ENCODE peak calls at places on chromosomes 3 and 15, in six cellular contexts. One of them, this sample, is unnamed.

GRCh38 chr3:67064105-67064504 is 66.0 kb downstream of the KBTBD8 start:
- DNase-seq in HepG2: no peak
- DNase-seq in HCT116: no peak
- DNase-seq in GM12878: no peak
- DNase-seq in K562: no peak
- DNase-seq in SK-N-SH: no peak
- DNase-seq in this sample: no peak

GRCh38 chr3:62229908-62230307 is 143.4 kb downstream of the FEZF2 start:
- DNase-seq in SK-N-SH: peak; percentile 40
- DNase-seq in GM12878: no peak
- DNase-seq in HCT116: peak; percentile 10
- DNase-seq in K562: peak; percentile 16
- DNase-seq in HepG2: no peak
- DNase-seq in this sample: no peak

GRCh38 chr3:161208931-161209330 is 12.2 kb upstream of the NMD3 start:
- DNase-seq in HCT116: no peak
- DNase-seq in K562: no peak
- DNase-seq in SK-N-SH: no peak
- DNase-seq in GM12878: no peak
- DNase-seq in HepG2: no peak
- DNase-seq in this sample: no peak

GRCh38 chr3:179149239-179149887 is 1.2 kb downstream of the PIK3CA start:
- DNase-seq in HCT116: no peak
- DNase-seq in GM12878: peak; percentile 53
- DNase-seq in K562: no peak
- DNase-seq in SK-N-SH: no peak
- DNase-seq in HepG2: peak; percentile 14
- DNase-seq in this sample: no peak

GRCh38 chr15:89149501-89150101 is 61.3 kb downstream of the ABHD2 start:
- DNase-seq in GM12878: no peak
- DNase-seq in K562: no peak
- DNase-seq in HCT116: no peak
- DNase-seq in HepG2: no peak
- DNase-seq in SK-N-SH: no peak
- DNase-seq in this sample: no peak

GRCh38 chr15:101022306-101022705 is 103.1 kb downstream of the LRRK1 start:
- DNase-seq in HCT116: no peak
- DNase-seq in GM12878: no peak
- DNase-seq in K562: no peak
- DNase-seq in HepG2: no peak
- DNase-seq in SK-N-SH: no peak
- DNase-seq in this sample: no peak

GRCh38 chr15:96285306-96285705 is 45.2 kb upstream of the NR2F2 start:
- DNase-seq in K562: peak; percentile 28
- DNase-seq in HCT116: no peak
- DNase-seq in SK-N-SH: no peak
- DNase-seq in GM12878: no peak
- DNase-seq in HepG2: no peak
- DNase-seq in this sample: no peak

GRCh38 chr3:50673937-50674336 is 790 bp upstream of the DOCK3 start:
- DNase-seq in GM12878: no peak
- DNase-seq in K562: no peak
- DNase-seq in HCT116: no peak
- DNase-seq in HepG2: no peak
- DNase-seq in SK-N-SH: no peak
- DNase-seq in this sample: no peak

GRCh38 chr3:59101091-59101738 is 51.4 kb upstream of the CFAP20DC start:
- DNase-seq in SK-N-SH: peak; percentile 27
- DNase-seq in K562: no peak
- DNase-seq in HCT116: no peak
- DNase-seq in GM12878: no peak
- DNase-seq in HepG2: no peak
- DNase-seq in this sample: no peak

GRCh38 chr15:39704684-39705083 is 78.0 kb downstream of the FSIP1 start:
- DNase-seq in K562: peak; percentile 70
- DNase-seq in HepG2: no peak
- DNase-seq in HCT116: no peak
- DNase-seq in SK-N-SH: no peak
- DNase-seq in GM12878: no peak
- DNase-seq in this sample: no peak

GRCh38 chr3:5019411-5020261 is 40.4 kb downstream of the BHLHE40 start:
- DNase-seq in HCT116: no peak
- DNase-seq in SK-N-SH: no peak
- DNase-seq in HepG2: no peak
- DNase-seq in K562: peak; percentile 87
- DNase-seq in GM12878: no peak
- DNase-seq in this sample: no peak

GRCh38 chr3:5020262-5020722 is 41.1 kb downstream of the BHLHE40 start:
- DNase-seq in SK-N-SH: no peak
- DNase-seq in HCT116: no peak
- DNase-seq in K562: no peak
- DNase-seq in HepG2: no peak
- DNase-seq in GM12878: no peak
- DNase-seq in this sample: no peak

GRCh38 chr3:5015056-5015455 is 35.8 kb downstream of the BHLHE40 start:
- DNase-seq in SK-N-SH: no peak
- DNase-seq in GM12878: no peak
- DNase-seq in K562: no peak
- DNase-seq in HCT116: no peak
- DNase-seq in HepG2: no peak
- DNase-seq in this sample: no peak

GRCh38 chr3:5016218-5017161 is 37.3 kb downstream of the BHLHE40 start:
- DNase-seq in GM12878: no peak
- DNase-seq in HepG2: peak; percentile 86
- DNase-seq in SK-N-SH: no peak
- DNase-seq in HCT116: peak; percentile 72
- DNase-seq in K562: peak; percentile 90
- DNase-seq in this sample: no peak

GRCh38 chr3:5017953-5018531 is 38.8 kb downstream of the BHLHE40 start:
- DNase-seq in GM12878: no peak
- DNase-seq in SK-N-SH: no peak
- DNase-seq in HCT116: no peak
- DNase-seq in HepG2: no peak
- DNase-seq in K562: peak; percentile 54
- DNase-seq in this sample: no peak
- TF ChIP-seq SIN3A in GM12878: no peak
- TF ChIP-seq SIN3A in SK-N-SH: no peak
- TF ChIP-seq SIN3A in HCT116: no peak
- TF ChIP-seq SIN3A in HepG2: no peak
- TF ChIP-seq SIN3A in K562: no peak
- TF ChIP-seq SIN3A in this sample: no peak

DNA sequence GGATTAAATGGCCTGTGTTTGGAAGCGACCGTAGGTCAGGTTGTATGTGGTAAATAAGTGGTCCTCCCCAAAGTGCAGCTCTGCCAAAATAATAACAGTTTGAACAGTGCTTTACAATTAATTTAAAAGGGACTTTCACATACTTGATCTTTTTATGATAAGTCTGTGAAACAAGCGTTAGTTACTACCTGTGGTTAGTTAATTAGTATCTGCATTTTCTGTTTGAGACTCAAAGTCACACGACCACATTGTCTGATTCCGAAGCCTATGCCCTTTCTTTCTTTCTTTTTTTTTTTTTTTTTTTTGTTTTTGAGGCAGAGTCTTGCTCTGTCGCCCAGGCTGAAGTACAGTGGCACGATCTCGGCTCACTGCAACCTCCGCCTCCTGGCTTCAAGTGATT is 45.1 kb downstream of the ATG7 start:
- DNase-seq in SK-N-SH: no peak
- DNase-seq in HepG2: no peak
- DNase-seq in K562: no peak
- DNase-seq in HCT116: no peak
- DNase-seq in GM12878: no peak
- DNase-seq in this sample: no peak
- TF ChIP-seq REST in SK-N-SH: no peak
- TF ChIP-seq REST in HepG2: no peak
- TF ChIP-seq REST in K562: no peak
- TF ChIP-seq REST in HCT116: no peak
- TF ChIP-seq REST in GM12878: no peak
- TF ChIP-seq REST in this sample: no peak

DNA sequence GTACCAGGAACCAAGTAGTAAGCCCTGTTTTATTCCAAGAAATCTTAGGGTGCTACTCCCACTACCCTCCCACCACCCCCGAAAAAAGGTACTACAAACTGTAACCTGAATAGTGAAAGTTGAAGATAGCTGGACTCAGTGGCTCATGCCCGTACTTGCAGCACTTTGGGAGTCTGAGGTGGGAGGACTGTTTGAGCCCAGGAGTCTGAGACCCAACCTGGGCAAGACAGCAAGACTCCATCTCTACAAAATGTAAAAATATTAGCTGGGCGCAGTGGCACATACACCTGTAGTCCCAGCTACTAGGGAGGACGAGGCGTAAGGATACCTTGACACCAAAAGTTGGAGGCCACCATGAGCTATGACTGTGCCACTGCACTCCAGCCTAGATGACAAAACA is 7.9 kb downstream of the RHOA start:
- DNase-seq in HCT116: no peak
- DNase-seq in HepG2: no peak
- DNase-seq in K562: no peak
- DNase-seq in SK-N-SH: no peak
- DNase-seq in GM12878: no peak
- DNase-seq in this sample: no peak
- H3K4me1 ChIP-seq in HCT116: peaks cover 17% of the 10 kb centered on the region
- H3K4me1 ChIP-seq in HepG2: peaks cover 50% of the 10 kb centered on the region
- H3K4me1 ChIP-seq in K562: peaks cover 11% of the 10 kb centered on the region
- H3K4me1 ChIP-seq in SK-N-SH: no peaks in the 10 kb centered on the region
- H3K4me1 ChIP-seq in GM12878: peaks cover 17% of the 10 kb centered on the region
- H3K4me1 ChIP-seq in this sample: peaks cover 19% of the 10 kb centered on the region

DNA sequence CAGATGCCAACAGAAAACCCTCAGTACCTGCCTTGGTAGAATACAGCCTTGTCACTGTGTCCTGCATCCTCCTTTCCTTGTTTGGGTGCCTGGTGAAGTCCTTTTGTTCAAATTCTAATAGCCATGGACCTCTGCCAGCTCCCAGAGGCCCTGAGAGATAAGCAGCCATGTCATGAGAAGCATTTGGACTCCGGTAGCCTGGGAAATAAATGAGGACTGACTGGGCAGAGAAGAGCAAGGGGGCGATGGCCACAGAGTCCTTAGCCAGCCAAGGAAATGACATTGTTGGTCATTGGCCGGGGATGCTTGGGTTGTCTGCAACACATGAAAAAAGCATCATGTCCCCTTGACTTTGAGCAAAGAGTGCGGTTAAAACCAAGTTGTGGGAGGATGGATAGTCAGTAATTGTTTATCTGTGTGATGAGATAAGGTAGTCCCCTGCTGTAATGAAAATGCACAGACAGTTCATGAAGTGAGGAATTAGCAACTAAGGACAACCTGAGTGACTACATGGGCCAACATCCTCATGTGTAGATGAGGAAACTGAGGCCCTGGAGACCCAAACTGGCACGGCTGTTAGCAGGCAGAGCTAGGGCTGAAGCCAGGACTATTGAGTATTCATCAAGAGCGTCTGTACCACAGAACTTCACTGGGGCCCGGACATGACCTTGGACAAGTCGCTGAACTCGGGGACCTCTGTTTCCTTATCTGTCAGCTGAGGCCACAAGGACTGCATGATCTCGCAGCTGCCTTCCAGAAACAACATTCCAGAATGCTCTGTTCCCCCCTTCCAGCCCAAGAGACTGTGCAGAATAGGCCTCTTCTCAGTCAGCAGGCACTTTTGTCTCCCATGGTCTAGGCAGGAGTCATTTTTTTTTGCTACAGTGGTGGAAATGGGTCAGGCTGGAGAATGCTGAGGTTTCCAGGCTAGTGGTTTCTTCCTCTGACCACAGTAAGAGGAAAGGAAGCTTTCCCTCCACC is 90.5 kb upstream of the CTDSPL start:
- DNase-seq in K562: no peak
- DNase-seq in HCT116: no peak
- DNase-seq in GM12878: no peak
- DNase-seq in HepG2: no peak
- DNase-seq in SK-N-SH: peak; percentile 41
- DNase-seq in this sample: no peak
- TF ChIP-seq SIN3A in K562: no peak
- TF ChIP-seq SIN3A in HCT116: no peak
- TF ChIP-seq SIN3A in GM12878: no peak
- TF ChIP-seq SIN3A in HepG2: no peak
- TF ChIP-seq SIN3A in SK-N-SH: no peak
- TF ChIP-seq SIN3A in this sample: no peak

This sample was measured in Panc1.